ENCODE peak calls at places on chromosomes 1 and 21, in eight cellular contexts. V is dermis microvascular lymphatic vessel endothelial cell, Y is HS-27A, T is thyroid gland, I is T-helper 1 cell, G is tibial nerve, S is NCI-H1092, P is left ventricle myocardium superior. N is an unnamed sample.

GRCh38 chr1:228487336-228488106 is at the start of gene RNF187:
- DNase-seq in P (peak; percentile 95), T (peak; percentile 87), Y (no peak), G (peak; percentile 84), V (no peak), S (no peak), I (peak; percentile 60), N (peak; percentile 92)

GRCh38 chr1:220818421-220819173 is 31.9 kb downstream of the MTARC1 start:
- DNase-seq in I (no peak), P (no peak), S (no peak), T (no peak), V (no peak), G (no peak), Y (peak; percentile 73), N (no peak)

GRCh38 chr1:236063919-236064673 is 794 bp downstream of the NID1 start:
- DNase-seq in V (peak; percentile 84), S (no peak), I (no peak), G (no peak), Y (peak; percentile 38), T (peak; percentile 40), P (peak; percentile 78), N (peak; percentile 36)

GRCh38 chr1:22190731-22191130 is 47.8 kb upstream of the WNT4 start:
- DNase-seq in P (no peak), V (no peak), S (no peak), T (no peak), G (no peak), Y (no peak), I (no peak), N (no peak)

GRCh38 chr1:207823880-207824566 is 72.2 kb downstream of the CD46 start:
- DNase-seq in G (peak; percentile 73), T (peak; percentile 93), S (peak; percentile 75), I (peak; percentile 92), Y (no peak), P (peak; percentile 81), V (peak; percentile 88), N (peak; percentile 32)

GRCh38 chr1:228149341-228150020 is at the start of gene GJC2:
- DNase-seq in T (no peak), I (no peak), S (no peak), P (peak; percentile 72), Y (no peak), V (no peak), G (peak; percentile 45), N (no peak)

GRCh38 chr1:221356693-221357092 is 385.2 kb downstream of the DUSP10 start:
- DNase-seq in G (no peak), P (no peak), Y (no peak), S (no peak), I (no peak), V (no peak), T (no peak), N (no peak)

GRCh38 chr21:38968887-38969543 is 163.3 kb downstream of the ETS2 start:
- DNase-seq in I (no peak), P (no peak), S (no peak), V (no peak), Y (no peak), T (no peak), G (no peak), N (no peak)

GRCh38 chr1:31985430-31985829 is 28.2 kb upstream of the KHDRBS1 start:
- DNase-seq in P (no peak), I (peak; percentile 49), G (no peak), V (no peak), Y (no peak), S (peak; percentile 16), T (no peak), N (no peak)

GRCh38 chr1:232149302-232150201 is 480.4 kb downstream of the SIPA1L2 start:
- DNase-seq in Y (peak; percentile 33), I (no peak), P (no peak), G (no peak), T (no peak), V (no peak), S (no peak), N (no peak)

GRCh38 chr1:91120421-91120820 is 98.6 kb upstream of the ZNF644 start:
- DNase-seq in G (no peak), P (no peak), V (no peak), I (no peak), T (peak; percentile 83), S (no peak), Y (no peak), N (no peak)

GRCh38 chr21:39502631-39503030 is 50.9 kb downstream of the SH3BGR start:
- DNase-seq in P (no peak), S (no peak), V (no peak), G (no peak), T (no peak), I (no peak), Y (no peak), N (no peak)

GRCh38 chr21:34790834-34791233 is 122.0 kb downstream of the CLIC6 start:
- DNase-seq in S (no peak), I (no peak), T (no peak), G (no peak), V (no peak), Y (no peak), P (no peak), N (no peak)

GRCh38 chr21:17783816-17784598 is 35.1 kb downstream of the C21orf91 start:
- DNase-seq in Y (no peak), P (no peak), I (peak; percentile 79), G (no peak), T (no peak), S (no peak), V (no peak), N (no peak)

GRCh38 chr1:184298321-184299052 is 88.3 kb upstream of the C1orf21 start:
- DNase-seq in T (no peak), G (no peak), Y (no peak), I (no peak), P (no peak), S (peak; percentile 26), V (no peak), N (no peak)

GRCh38 chr1:2413495-2414296 is 1.3 kb upstream of the PEX10 start:
- DNase-seq in I (no peak), Y (no peak), G (no peak), P (no peak), V (no peak), T (peak; percentile 29), S (no peak), N (no peak)

GRCh38 chr1:36339615-36340014 is 16.2 kb upstream of the EVA1B start:
- DNase-seq in G (no peak), I (no peak), S (no peak), P (no peak), T (no peak), Y (no peak), V (no peak), N (no peak)

GRCh38 chr1:223504741-223505140 is 111.5 kb downstream of the CCDC185 start:
- DNase-seq in V (no peak), P (no peak), Y (no peak), T (no peak), I (no peak), S (peak; percentile 78), G (no peak), N (no peak)

GRCh38 chr1:109827986-109828385 is 64.3 kb upstream of the EPS8L3 start:
- DNase-seq in Y (no peak), V (no peak), P (no peak), I (no peak), T (no peak), G (no peak), S (no peak), N (no peak)

GRCh38 chr1:182617734-182618288 is 13.6 kb upstream of the RGS16 start:
- DNase-seq in V (no peak), G (no peak), T (peak; percentile 49), P (no peak), Y (no peak), I (no peak), S (peak; percentile 21), N (no peak)

GRCh38 chr1:229537894-229538293 is 20.6 kb downstream of the ABCB10 start:
- DNase-seq in T (no peak), V (no peak), I (no peak), S (no peak), P (no peak), Y (no peak), G (no peak), N (no peak)

GRCh38 chr1:214515544-214516433 is 35.6 kb downstream of the PTPN14 start:
- DNase-seq in G (no peak), I (no peak), T (no peak), Y (no peak), S (no peak), P (no peak), V (no peak), N (no peak)

GRCh38 chr1:203437696-203438315 is 37.8 kb upstream of the PRELP start:
- DNase-seq in G (no peak), I (no peak), T (no peak), Y (no peak), S (no peak), V (no peak), P (no peak), N (no peak)

GRCh38 chr1:38476111-38476783 is 383.3 kb downstream of the RRAGC start:
- DNase-seq in G (no peak), I (no peak), S (no peak), P (no peak), V (no peak), Y (no peak), T (peak; percentile 9), N (no peak)

GRCh38 chr1:151371744-151372410 is 628 bp downstream of the SELENBP1 start:
- DNase-seq in G (peak; percentile 45), P (peak; percentile 83), Y (peak; percentile 36), T (peak; percentile 70), V (no peak), I (no peak), S (peak; percentile 88), N (no peak)

N was measured in neural crest cell.